ENCODE peak calls at places on chromosomes 5 and 9, in six cellular contexts. One of them, this sample, is unnamed.

GRCh38 chr9:134910146-134910545 is 7.6 kb downstream of the FCN1 start:
- DNase-seq in H9: no peak
- DNase-seq in IMR-90: no peak
- DNase-seq in neuronal stem cell: no peak
- DNase-seq in H1: no peak
- DNase-seq in trophoblast cell: no peak
- DNase-seq in this sample: no peak

GRCh38 chr9:33234511-33235467 is 5.2 kb upstream of the SPINK4 start:
- DNase-seq in trophoblast cell: no peak
- DNase-seq in neuronal stem cell: no peak
- DNase-seq in H1: no peak
- DNase-seq in H9: no peak
- DNase-seq in IMR-90: peak
- DNase-seq in this sample: peak

GRCh38 chr5:66710557-66710956 is 114.4 kb downstream of the MAST4 start:
- DNase-seq in trophoblast cell: no peak
- DNase-seq in H9: no peak
- DNase-seq in neuronal stem cell: no peak
- DNase-seq in H1: no peak
- DNase-seq in IMR-90: peak
- DNase-seq in this sample: no peak

GRCh38 chr5:170630711-170631141 is 126.9 kb downstream of the KCNIP1 start:
- DNase-seq in IMR-90: no peak
- DNase-seq in neuronal stem cell: no peak
- DNase-seq in H1: no peak
- DNase-seq in trophoblast cell: no peak
- DNase-seq in H9: no peak
- DNase-seq in this sample: no peak

GRCh38 chr5:78568212-78568611 is 80.4 kb downstream of the LHFPL2 start:
- DNase-seq in IMR-90: no peak
- DNase-seq in H1: no peak
- DNase-seq in trophoblast cell: no peak
- DNase-seq in neuronal stem cell: no peak
- DNase-seq in H9: no peak
- DNase-seq in this sample: no peak

GRCh38 chr5:19886123-19886921 is 101.7 kb downstream of the CDH18 start:
- DNase-seq in trophoblast cell: no peak
- DNase-seq in IMR-90: peak
- DNase-seq in H1: no peak
- DNase-seq in neuronal stem cell: no peak
- DNase-seq in H9: no peak
- DNase-seq in this sample: peak

GRCh38 chr5:20601678-20602100 is 613.7 kb upstream of the CDH18 start:
- DNase-seq in H9: peak
- DNase-seq in IMR-90: no peak
- DNase-seq in neuronal stem cell: no peak
- DNase-seq in trophoblast cell: no peak
- DNase-seq in H1: peak
- DNase-seq in this sample: peak

GRCh38 chr5:84274585-84275468 is 109.9 kb downstream of the EDIL3 start:
- DNase-seq in H9: no peak
- DNase-seq in IMR-90: peak
- DNase-seq in trophoblast cell: no peak
- DNase-seq in neuronal stem cell: peak
- DNase-seq in H1: peak
- DNase-seq in this sample: peak

GRCh38 chr5:174623438-174624019 is 100.9 kb upstream of the MSX2 start:
- DNase-seq in H9: no peak
- DNase-seq in H1: no peak
- DNase-seq in IMR-90: no peak
- DNase-seq in neuronal stem cell: no peak
- DNase-seq in trophoblast cell: no peak
- DNase-seq in this sample: no peak

GRCh38 chr9:92187989-92188714 is 72.9 kb upstream of the SPTLC1 start:
- DNase-seq in IMR-90: no peak
- DNase-seq in neuronal stem cell: no peak
- DNase-seq in trophoblast cell: no peak
- DNase-seq in H1: no peak
- DNase-seq in H9: no peak
- DNase-seq in this sample: peak

GRCh38 chr9:92188969-92189781 is 74.0 kb upstream of the SPTLC1 start:
- DNase-seq in IMR-90: no peak
- DNase-seq in neuronal stem cell: no peak
- DNase-seq in trophoblast cell: no peak
- DNase-seq in H9: no peak
- DNase-seq in H1: no peak
- DNase-seq in this sample: no peak

GRCh38 chr9:92190536-92190790 is 75.2 kb upstream of the SPTLC1 start:
- DNase-seq in IMR-90: no peak
- DNase-seq in H9: no peak
- DNase-seq in H1: no peak
- DNase-seq in neuronal stem cell: no peak
- DNase-seq in trophoblast cell: no peak
- DNase-seq in this sample: no peak

GRCh38 chr9:92191801-92192200 is 76.6 kb upstream of the SPTLC1 start:
- DNase-seq in IMR-90: peak
- DNase-seq in trophoblast cell: no peak
- DNase-seq in neuronal stem cell: no peak
- DNase-seq in H1: no peak
- DNase-seq in H9: no peak
- DNase-seq in this sample: no peak

GRCh38 chr9:92189782-92190535 is 74.7 kb upstream of the SPTLC1 start:
- DNase-seq in trophoblast cell: no peak
- DNase-seq in neuronal stem cell: peak
- DNase-seq in H9: peak
- DNase-seq in IMR-90: no peak
- DNase-seq in H1: no peak
- DNase-seq in this sample: no peak
- H3K14ac ChIP-seq in trophoblast cell: no peak
- H3K14ac ChIP-seq in neuronal stem cell: no peak
- H3K14ac ChIP-seq in H9: no peak
- H3K14ac ChIP-seq in IMR-90: no peak
- H3K14ac ChIP-seq in H1: no peak
- H3K14ac ChIP-seq in this sample: no peak

DNA sequence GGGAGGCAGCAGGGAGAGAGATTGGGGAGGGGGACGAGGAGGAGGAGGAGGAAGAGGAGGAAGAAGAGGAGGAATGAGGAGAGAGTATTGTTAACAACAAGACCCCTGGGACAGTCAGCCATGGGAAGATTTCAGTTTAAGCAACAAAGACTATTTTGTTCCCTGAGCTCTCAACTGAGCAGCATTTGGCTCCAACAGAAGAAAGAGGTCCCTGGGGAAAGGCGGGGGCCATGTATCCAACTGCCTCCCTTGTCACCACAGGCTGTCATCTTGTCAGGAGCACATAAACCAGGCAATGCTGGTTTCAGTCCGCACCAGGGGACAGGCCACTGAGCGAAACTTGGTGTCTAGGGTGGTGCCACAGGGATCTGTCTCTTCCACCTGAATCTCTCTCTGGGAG is 316.1 kb downstream of the TLE1 start:
- DNase-seq in neuronal stem cell: no peak
- DNase-seq in H9: no peak
- DNase-seq in IMR-90: no peak
- DNase-seq in H1: no peak
- DNase-seq in trophoblast cell: no peak
- DNase-seq in this sample: no peak
- H4K91ac ChIP-seq in neuronal stem cell: no peak
- H4K91ac ChIP-seq in H9: no peak
- H4K91ac ChIP-seq in IMR-90: no peak
- H4K91ac ChIP-seq in H1: peak
- H4K91ac ChIP-seq in trophoblast cell: peak
- H4K91ac ChIP-seq in this sample: peak

GRCh38 chr5:74124826-74125225 is 498.8 kb downstream of the ARHGEF28 start:
- DNase-seq in IMR-90: peak
- DNase-seq in trophoblast cell: no peak
- DNase-seq in H1: no peak
- DNase-seq in H9: no peak
- DNase-seq in neuronal stem cell: no peak
- DNase-seq in this sample: peak

GRCh38 chr5:74131256-74131655 is 505.3 kb downstream of the ARHGEF28 start:
- DNase-seq in trophoblast cell: no peak
- DNase-seq in IMR-90: no peak
- DNase-seq in neuronal stem cell: no peak
- DNase-seq in H9: no peak
- DNase-seq in H1: no peak
- DNase-seq in this sample: no peak

GRCh38 chr5:74126294-74126693 is 500.3 kb downstream of the ARHGEF28 start:
- DNase-seq in trophoblast cell: no peak
- DNase-seq in IMR-90: no peak
- DNase-seq in H1: no peak
- DNase-seq in neuronal stem cell: no peak
- DNase-seq in H9: no peak
- DNase-seq in this sample: no peak

GRCh38 chr5:74130141-74130897 is 504.3 kb downstream of the ARHGEF28 start:
- DNase-seq in H1: no peak
- DNase-seq in trophoblast cell: no peak
- DNase-seq in H9: no peak
- DNase-seq in IMR-90: no peak
- DNase-seq in neuronal stem cell: no peak
- DNase-seq in this sample: no peak

DNA sequence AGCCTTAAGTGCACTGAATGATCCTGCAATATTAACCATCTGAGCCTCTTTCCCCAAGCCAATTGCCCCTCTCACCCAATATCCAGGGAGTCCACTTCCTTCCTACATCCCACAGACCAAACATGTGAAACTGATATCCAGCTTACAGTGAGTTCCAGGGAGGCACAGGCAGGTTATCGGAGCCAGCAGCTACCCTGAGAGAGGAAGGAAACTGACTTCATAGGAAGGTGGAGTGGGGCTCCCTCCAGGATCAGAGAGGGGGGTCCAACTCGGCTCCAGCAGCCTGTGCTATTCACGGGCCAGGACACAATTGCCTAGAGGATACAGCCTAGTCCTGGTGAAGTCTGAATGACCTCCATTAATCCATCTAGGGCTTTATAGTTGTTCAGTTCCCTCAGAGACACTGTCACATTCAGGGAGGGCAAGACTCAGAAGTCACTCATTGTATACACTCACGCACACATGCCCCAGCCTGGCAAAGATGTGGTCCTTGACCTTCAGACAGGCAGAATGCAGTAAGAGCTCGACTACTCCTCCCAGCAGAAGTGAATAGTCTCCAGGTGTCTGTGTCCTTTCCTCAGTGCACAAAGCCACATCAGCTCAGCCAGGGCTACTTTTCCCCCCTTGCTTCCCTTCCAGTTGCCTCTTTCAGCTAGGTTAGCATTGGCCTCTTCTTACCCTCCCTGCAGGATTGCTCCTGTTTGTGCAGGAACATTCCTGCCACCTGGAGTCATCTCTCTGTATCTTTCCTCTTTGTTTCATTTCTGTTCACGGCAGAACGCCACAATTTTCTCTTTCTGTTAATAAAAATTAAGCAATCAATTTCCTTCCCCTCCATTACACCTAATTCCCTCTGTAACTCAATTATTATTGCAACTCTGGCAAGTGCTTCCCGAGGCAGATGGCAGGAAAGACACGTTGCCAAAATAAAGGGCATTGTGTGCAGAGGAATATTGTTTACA is 501.7 kb downstream of the ARHGEF28 start:
- DNase-seq in H9: no peak
- DNase-seq in IMR-90: peak
- DNase-seq in neuronal stem cell: no peak
- DNase-seq in H1: no peak
- DNase-seq in trophoblast cell: no peak
- DNase-seq in this sample: no peak
- H2AFZ ChIP-seq in H9: no peak
- H2AFZ ChIP-seq in IMR-90: peak
- H2AFZ ChIP-seq in neuronal stem cell: peak
- H2AFZ ChIP-seq in H1: peak
- H2AFZ ChIP-seq in trophoblast cell: no peak
- H2AFZ ChIP-seq in this sample: no peak

GRCh38 chr5:158718738-158719505 is 380.8 kb downstream of the EBF1 start:
- DNase-seq in H9: no peak
- DNase-seq in H1: no peak
- DNase-seq in trophoblast cell: no peak
- DNase-seq in IMR-90: peak
- DNase-seq in neuronal stem cell: no peak
- DNase-seq in this sample: peak

GRCh38 chr5:158727108-158727507 is 372.6 kb downstream of the EBF1 start:
- DNase-seq in H9: no peak
- DNase-seq in IMR-90: no peak
- DNase-seq in neuronal stem cell: no peak
- DNase-seq in H1: no peak
- DNase-seq in trophoblast cell: peak
- DNase-seq in this sample: peak

GRCh38 chr5:158725223-158725825 is 374.4 kb downstream of the EBF1 start:
- DNase-seq in H1: no peak
- DNase-seq in IMR-90: no peak
- DNase-seq in neuronal stem cell: no peak
- DNase-seq in H9: no peak
- DNase-seq in trophoblast cell: no peak
- DNase-seq in this sample: no peak

GRCh38 chr5:158720316-158720715 is 379.4 kb downstream of the EBF1 start:
- DNase-seq in H9: no peak
- DNase-seq in trophoblast cell: no peak
- DNase-seq in H1: no peak
- DNase-seq in IMR-90: no peak
- DNase-seq in neuronal stem cell: no peak
- DNase-seq in this sample: no peak

GRCh38 chr5:158722940-158723339 is 376.8 kb downstream of the EBF1 start:
- DNase-seq in H9: peak
- DNase-seq in H1: no peak
- DNase-seq in neuronal stem cell: no peak
- DNase-seq in trophoblast cell: no peak
- DNase-seq in IMR-90: no peak
- DNase-seq in this sample: no peak
- H3K14ac ChIP-seq in H9: no peak
- H3K14ac ChIP-seq in H1: no peak
- H3K14ac ChIP-seq in neuronal stem cell: no peak
- H3K14ac ChIP-seq in trophoblast cell: no peak
- H3K14ac ChIP-seq in IMR-90: no peak
- H3K14ac ChIP-seq in this sample: no peak

GRCh38 chr5:124891179-124891578 is 144.7 kb upstream of the ZNF608 start:
- DNase-seq in H9: no peak
- DNase-seq in H1: no peak
- DNase-seq in IMR-90: no peak
- DNase-seq in neuronal stem cell: no peak
- DNase-seq in trophoblast cell: no peak
- DNase-seq in this sample: no peak
- H4K91ac ChIP-seq in H9: no peak
- H4K91ac ChIP-seq in H1: no peak
- H4K91ac ChIP-seq in IMR-90: no peak
- H4K91ac ChIP-seq in neuronal stem cell: no peak
- H4K91ac ChIP-seq in trophoblast cell: no peak
- H4K91ac ChIP-seq in this sample: no peak

This sample was measured in mesenchymal stem cell.